ENCODE peak calls at places on chromosomes 5 and 9, in four cellular contexts. Q, P, B and L are unnamed samples.

GRCh38 chr9:112377087-112377486 is 2.8 kb upstream of the HSDL2 start:
- DNase-seq in Q (no peak), P (no peak), B (no peak), L (no peak)

GRCh38 chr9:80156262-80156661 is 584.5 kb downstream of the TLE4 start:
- DNase-seq in Q (no peak), P (no peak), B (no peak), L (no peak)

GRCh38 chr5:69493235-69493925 is 790 bp downstream of the OCLN start:
- DNase-seq in Q (no peak), P (no peak), B (no peak), L (no peak)

GRCh38 chr9:79470957-79471356 is 100.8 kb upstream of the TLE4 start:
- DNase-seq in Q (no peak), P (no peak), B (no peak), L (no peak)

GRCh38 chr5:39015743-39016586 is 58.2 kb downstream of the RICTOR start:
- DNase-seq in Q (no peak), P (no peak), B (peak), L (peak)

GRCh38 chr9:31730398-31730797 is 654.0 kb upstream of the ACO1 start:
- DNase-seq in Q (no peak), P (no peak), B (no peak), L (no peak)

GRCh38 chr9:113678119-113678861 is 197.8 kb upstream of the ZNF618 start:
- DNase-seq in Q (no peak), P (no peak), B (no peak), L (no peak)

GRCh38 chr5:150778103-150778516 is 447 bp upstream of the SMIM3 start:
- DNase-seq in Q (no peak), P (no peak), B (no peak), L (peak)

GRCh38 chr5:143738415-143739401 is 73.3 kb upstream of the HMHB1 start:
- DNase-seq in Q (no peak), P (no peak), B (no peak), L (no peak)

GRCh38 chr5:113359419-113359818 is 75.4 kb downstream of the TSSK1B start:
- DNase-seq in Q (no peak), P (no peak), B (no peak), L (no peak)

GRCh38 chr5:126884269-126884819 is 107.4 kb downstream of the LMNB1 start:
- DNase-seq in Q (no peak), P (no peak), B (peak), L (peak)

GRCh38 chr9:73200694-73201432 is 49.2 kb downstream of the ANXA1 start:
- DNase-seq in Q (no peak), P (no peak), B (no peak), L (peak)

GRCh38 chr5:35815089-35815936 is 41.4 kb upstream of the IL7R start:
- DNase-seq in Q (no peak), P (no peak), B (no peak), L (peak)

GRCh38 chr5:72115277-72115676 is 8.0 kb downstream of the MAP1B start:
- DNase-seq in Q (no peak), P (no peak), B (no peak), L (no peak)

GRCh38 chr5:127492854-127493738 is 24.3 kb upstream of the PRRC1 start:
- DNase-seq in Q (no peak), P (no peak), B (peak), L (peak)

GRCh38 chr5:133467325-133467700 is 145.0 kb downstream of the FSTL4 start:
- DNase-seq in Q (no peak), P (no peak), B (no peak), L (no peak)

GRCh38 chr9:34992376-34992951 is 2.9 kb downstream of the DNAJB5 start:
- DNase-seq in Q (no peak), P (no peak), B (peak), L (peak)

GRCh38 chr9:83956288-83957028 is 23.6 kb downstream of the HNRNPK start:
- DNase-seq in Q (no peak), P (peak), B (no peak), L (peak)

GRCh38 chr5:180291234-180291940 is 496 bp downstream of the MAPK9 start:
- DNase-seq in Q (no peak), P (no peak), B (no peak), L (no peak)

GRCh38 chr9:91948423-91949292 is 1.4 kb downstream of the ROR2 start:
- DNase-seq in Q (no peak), P (peak), B (no peak), L (no peak)

GRCh38 chr5:158669275-158669674 is 430.4 kb downstream of the EBF1 start:
- DNase-seq in Q (no peak), P (no peak), B (no peak), L (no peak)

GRCh38 chr9:116073826-116074225 is 79.8 kb upstream of the PAPPA start:
- DNase-seq in Q (no peak), P (peak), B (no peak), L (peak)

GRCh38 chr9:70868661-70869652 is 252.5 kb downstream of the TRPM3 start:
- DNase-seq in Q (no peak), P (no peak), B (no peak), L (no peak)

GRCh38 chr9:121267689-121268597 is at the start of gene GSN:
- DNase-seq in Q (no peak), P (peak), B (no peak), L (peak)

GRCh38 chr9:116190997-116191396 is 37.4 kb downstream of the PAPPA start:
- DNase-seq in Q (no peak), P (no peak), B (no peak), L (peak)

GRCh38 chr5:52010430-52010829 is 627.2 kb downstream of the ISL1 start:
- DNase-seq in Q (no peak), P (no peak), B (no peak), L (no peak)

GRCh38 chr9:3526903-3527652 is 1.3 kb upstream of the RFX3 start:
- DNase-seq in Q (no peak), P (peak), B (no peak), L (no peak)

GRCh38 chr5:39395521-39395920 is 29.3 kb downstream of the DAB2 start:
- DNase-seq in Q (no peak), P (no peak), B (no peak), L (no peak)

GRCh38 chr5:147072591-147072990 is 162.2 kb upstream of the STK32A start:
- DNase-seq in Q (no peak), P (no peak), B (no peak), L (no peak)

GRCh38 chr5:131264453-131265200 is 774 bp downstream of the CDC42SE2 start:
- DNase-seq in Q (no peak), P (no peak), B (no peak), L (peak)

GRCh38 chr5:151808451-151809169 is 36.9 kb downstream of the G3BP1 start:
- DNase-seq in Q (no peak), P (no peak), B (no peak), L (no peak)

GRCh38 chr5:22918511-22918910 is 65.4 kb upstream of the CDH12 start:
- DNase-seq in Q (no peak), P (no peak), B (no peak), L (no peak)

GRCh38 chr5:179803651-179804598 is 2.7 kb downstream of the MGAT4B start:
- DNase-seq in Q (no peak), P (no peak), B (no peak), L (no peak)

GRCh38 chr9:135213566-135213965 is 126.1 kb downstream of the OLFM1 start:
- DNase-seq in Q (no peak), P (no peak), B (no peak), L (no peak)

GRCh38 chr5:168219515-168220410 is 71.7 kb upstream of the WWC1 start:
- DNase-seq in Q (no peak), P (peak), B (peak), L (peak)

GRCh38 chr5:143573568-143574170 is 170.2 kb upstream of the NR3C1 start:
- DNase-seq in Q (no peak), P (no peak), B (no peak), L (no peak)

GRCh38 chr9:36893911-36894310 is 140.2 kb downstream of the PAX5 start:
- DNase-seq in Q (no peak), P (no peak), B (no peak), L (no peak)

GRCh38 chr9:137620581-137620980 is 1.8 kb downstream of the EHMT1 start:
- DNase-seq in Q (no peak), P (no peak), B (no peak), L (no peak)

GRCh38 chr9:137621131-137621757 is 2.4 kb downstream of the EHMT1 start:
- DNase-seq in Q (no peak), P (no peak), B (no peak), L (no peak)

GRCh38 chr9:137619240-137620090 is 660 bp downstream of the EHMT1 start:
- DNase-seq in Q (no peak), P (no peak), B (no peak), L (peak)

GRCh38 chr9:137615387-137615871 is 3.4 kb upstream of the EHMT1 start:
- DNase-seq in Q (no peak), P (no peak), B (no peak), L (no peak)

DNA sequence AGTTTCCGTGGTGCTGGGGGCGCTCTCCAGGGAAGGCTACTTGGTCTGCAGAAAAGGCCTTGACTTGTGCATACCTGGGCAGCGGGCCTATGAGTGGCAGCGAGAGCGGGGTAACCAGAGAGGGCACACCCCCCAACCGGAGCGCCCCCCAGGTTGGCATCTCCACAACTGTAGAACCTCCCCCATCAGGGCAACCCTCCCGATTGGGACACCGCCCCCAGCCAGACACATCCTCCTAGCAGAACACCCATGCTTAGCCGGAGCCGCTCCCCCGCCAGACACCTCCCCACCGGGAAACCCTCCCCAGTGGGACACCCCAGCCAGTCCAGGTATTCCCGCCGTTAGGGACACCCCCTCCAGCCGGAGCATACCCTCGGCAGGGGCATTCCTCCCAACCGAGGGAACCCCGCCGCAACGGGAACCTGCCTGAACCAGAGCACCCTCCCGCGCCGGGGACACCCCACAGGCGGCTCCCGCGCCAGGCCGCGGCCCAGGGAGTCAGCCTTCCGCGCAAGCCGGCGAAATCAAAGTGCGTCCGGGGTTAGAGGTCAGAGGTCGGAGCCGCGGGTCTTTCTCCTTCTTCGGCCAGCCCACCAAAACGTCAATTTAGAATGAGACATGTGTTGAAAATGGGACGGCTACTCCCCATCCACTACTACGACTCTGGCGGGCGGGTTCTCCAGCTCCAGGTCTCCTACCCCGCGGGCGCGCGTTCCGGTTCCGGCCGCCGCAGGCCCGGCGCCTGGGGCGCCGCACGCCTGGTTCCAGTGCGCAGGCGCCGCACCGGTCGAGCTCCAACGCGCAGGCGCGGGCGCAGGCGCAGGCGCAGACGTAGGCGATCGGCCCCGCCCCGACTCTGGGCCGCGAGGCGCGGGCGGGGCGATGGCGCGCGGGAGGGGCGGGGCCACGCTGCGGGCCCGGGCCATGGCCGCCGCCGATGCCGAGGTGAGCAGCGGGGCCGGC is at the start of gene EHMT1:
- DNase-seq in Q (peak), P (peak), B (no peak), L (peak)
- H3K4me3 ChIP-seq in Q (peak), P (peak), B (peak), L (peak)

GRCh38 chr5:15993334-15993733 is 186.3 kb downstream of the MARCHF11 start:
- DNase-seq in Q (no peak), P (no peak), B (no peak), L (peak)

GRCh38 chr5:15993934-15994333 is 185.7 kb downstream of the MARCHF11 start:
- DNase-seq in Q (no peak), P (no peak), B (no peak), L (peak)

GRCh38 chr5:15991586-15991985 is 188.0 kb downstream of the MARCHF11 start:
- DNase-seq in Q (no peak), P (no peak), B (no peak), L (no peak)

GRCh38 chr5:15992918-15993317 is 186.7 kb downstream of the MARCHF11 start:
- DNase-seq in Q (no peak), P (no peak), B (no peak), L (peak)

GRCh38 chr5:15995206-15996052 is 184.2 kb downstream of the MARCHF11 start:
- DNase-seq in Q (no peak), P (no peak), B (peak), L (peak)
- TF ChIP-seq CTCF in Q (no peak), P (peak), B (peak), L (peak)

GRCh38 chr9:124768275-124768674 is 2.8 kb downstream of the NR6A1 start:
- DNase-seq in Q (no peak), P (no peak), B (no peak), L (no peak)
- H3K4me3 ChIP-seq in Q (no peak), P (no peak), B (no peak), L (no peak)

GRCh38 chr5:154972476-154973080 is 31.7 kb downstream of the MRPL22 start:
- DNase-seq in Q (no peak), P (no peak), B (peak), L (peak)
- TF ChIP-seq CTCF in Q (no peak), P (peak), B (peak), L (peak)

DNA sequence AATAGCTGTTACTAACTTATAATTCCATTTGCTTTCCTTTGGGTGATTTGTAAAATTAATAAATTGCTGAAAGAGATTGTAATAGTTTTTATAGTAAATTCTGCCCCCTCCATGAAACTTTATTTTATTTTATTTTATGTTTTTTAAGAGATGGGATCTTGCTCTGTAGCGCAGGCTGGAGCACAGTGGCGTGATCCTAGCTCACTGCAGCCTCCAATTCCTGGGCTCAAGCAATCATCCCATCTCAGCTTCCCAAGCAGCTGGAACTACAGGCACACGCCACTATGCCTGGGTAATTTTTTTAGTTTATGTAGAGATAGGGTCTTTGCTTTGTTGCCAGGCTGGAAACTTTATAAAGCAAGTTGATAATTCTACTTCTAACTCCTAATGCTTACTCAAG is 395 bp downstream of the IL33 start:
- DNase-seq in Q (no peak), P (no peak), B (no peak), L (no peak)
- H3K4me3 ChIP-seq in Q (no peak), P (peak), B (no peak), L (no peak)

GRCh38 chr9:12993432-12993831 is 218.6 kb downstream of the LURAP1L start:
- DNase-seq in Q (no peak), P (no peak), B (no peak), L (peak)

GRCh38 chr9:12989669-12990068 is 214.8 kb downstream of the LURAP1L start:
- DNase-seq in Q (no peak), P (no peak), B (no peak), L (no peak)

GRCh38 chr9:12988259-12988658 is 213.4 kb downstream of the LURAP1L start:
- DNase-seq in Q (no peak), P (no peak), B (no peak), L (no peak)
- TF ChIP-seq CTCF in Q (no peak), P (no peak), B (no peak), L (no peak)